ENCODE peak calls at places on chromosomes 16 and 17, in four cellular contexts. D, Z, B and C are unnamed samples.

GRCh38 chr16:6193718-6194117 is 1096.1 kb upstream of the EEF2KMT start:
- DNase-seq in D (no peak), Z (no peak), B (no peak), C (no peak)

GRCh38 chr17:82864721-82865240 is 25.0 kb upstream of the ZNF750 start:
- DNase-seq in D (no peak), Z (no peak), B (no peak), C (no peak)

GRCh38 chr17:62099532-62099931 is 34.5 kb upstream of the MED13 start:
- DNase-seq in D (no peak), Z (no peak), B (no peak), C (no peak)

GRCh38 chr16:24689128-24689527 is 40.3 kb upstream of the TNRC6A start:
- DNase-seq in D (no peak), Z (peak; percentile 45), B (peak; percentile 22), C (no peak)

GRCh38 chr16:75413951-75414350 is 19.4 kb downstream of the CFDP1 start:
- DNase-seq in D (no peak), Z (no peak), B (no peak), C (no peak)

GRCh38 chr16:1167276-1168107 is 14.6 kb downstream of the CACNA1H start:
- DNase-seq in D (no peak), Z (no peak), B (peak; percentile 47), C (no peak)

GRCh38 chr17:39002991-39003715 is 36.0 kb upstream of the FBXO47 start:
- DNase-seq in D (peak; percentile 86), Z (no peak), B (peak; percentile 66), C (no peak)

GRCh38 chr16:69176033-69176780 is 10.8 kb upstream of the SNTB2 start:
- DNase-seq in D (no peak), Z (no peak), B (no peak), C (no peak)

GRCh38 chr16:87002717-87003413 is 314.3 kb downstream of the C16orf95 start:
- DNase-seq in D (no peak), Z (no peak), B (no peak), C (no peak)

GRCh38 chr17:45428050-45428953 is 4.4 kb downstream of the ARHGAP27 start:
- DNase-seq in D (peak; percentile 64), Z (peak; percentile 87), B (peak; percentile 63), C (peak; percentile 90)

GRCh38 chr17:46971647-46972300 is 7.3 kb downstream of the RPRML start:
- DNase-seq in D (no peak), Z (no peak), B (no peak), C (no peak)

GRCh38 chr16:86680137-86680536 is 101.8 kb downstream of the FOXL1 start:
- DNase-seq in D (no peak), Z (no peak), B (no peak), C (no peak)

GRCh38 chr16:84718-85452 is 6.9 kb downstream of the MPG start:
- DNase-seq in D (peak; percentile 47), Z (peak; percentile 80), B (peak; percentile 67), C (no peak)

GRCh38 chr17:76753061-76753961 is 15.4 kb downstream of the MFSD11 start:
- DNase-seq in D (no peak), Z (no peak), B (no peak), C (no peak)
- TF ChIP-seq CTCF in D (no peak), Z (no peak), B (no peak), C (no peak)

DNA sequence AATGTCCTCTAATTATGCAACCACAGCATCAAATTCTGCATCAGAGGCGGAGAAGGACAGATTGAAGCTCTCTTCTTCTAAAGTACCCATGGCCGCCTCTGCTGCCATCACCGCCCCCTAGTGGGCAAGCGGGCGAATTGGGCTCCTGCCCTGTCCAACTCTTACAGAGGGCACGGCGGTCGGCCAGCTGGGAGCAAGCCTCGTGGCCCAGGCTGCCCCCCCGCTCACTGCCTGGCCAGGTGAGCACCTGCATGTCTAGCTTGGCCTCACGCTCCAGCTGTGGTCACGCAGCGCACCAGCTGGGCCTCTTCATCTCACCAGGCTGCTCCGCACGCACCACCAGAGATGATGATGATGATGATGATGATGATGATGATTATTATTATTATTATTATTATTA is 146.1 kb upstream of the TOM1L1 start:
- DNase-seq in D (no peak), Z (peak; percentile 12), B (no peak), C (no peak)
- TF ChIP-seq CTCF in D (no peak), Z (no peak), B (no peak), C (peak; percentile 33)

DNA sequence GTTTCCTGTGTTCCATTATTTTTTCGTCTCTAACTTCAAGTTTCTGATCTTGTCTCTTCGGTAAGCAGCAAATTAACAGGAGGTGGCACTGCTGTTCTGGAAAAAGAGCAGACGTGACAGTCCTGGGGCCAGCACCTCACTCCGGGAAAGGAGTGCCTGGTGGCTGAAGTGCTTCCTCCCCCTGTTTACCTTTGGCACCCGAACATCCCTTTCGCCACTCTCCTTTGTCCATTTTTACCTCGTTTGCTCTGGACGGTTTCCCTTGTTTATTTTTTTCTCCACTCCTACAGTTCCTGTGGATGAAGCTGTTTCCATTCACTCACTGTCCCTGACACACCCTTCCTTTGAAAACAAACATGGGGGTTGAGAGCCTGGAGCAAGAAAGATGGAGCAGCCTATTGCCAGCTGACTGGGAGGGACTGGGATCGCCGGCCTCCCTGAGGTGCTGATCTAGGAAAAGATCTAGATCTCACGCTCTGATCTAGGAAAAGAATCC is 12.6 kb downstream of the SAP30BP start:
- DNase-seq in D (no peak), Z (no peak), B (no peak), C (no peak)
- TF ChIP-seq CTCF in D (peak; percentile 52), Z (no peak), B (peak; percentile 57), C (no peak)

GRCh38 chr17:76048025-76048605 is 21.0 kb upstream of the EVPL start:
- DNase-seq in D (no peak), Z (no peak), B (no peak), C (no peak)
- TF ChIP-seq CTCF in D (no peak), Z (no peak), B (no peak), C (no peak)

GRCh38 chr16:27374231-27374793 is 27.7 kb upstream of the IL21R start:
- DNase-seq in D (no peak), Z (no peak), B (no peak), C (no peak)

GRCh38 chr16:27369806-27370205 is 32.2 kb upstream of the IL21R start:
- DNase-seq in D (no peak), Z (no peak), B (no peak), C (no peak)

GRCh38 chr16:27370318-27370717 is 31.7 kb upstream of the IL21R start:
- DNase-seq in D (no peak), Z (no peak), B (no peak), C (no peak)

GRCh38 chr16:27374794-27375499 is 27.0 kb upstream of the IL21R start:
- DNase-seq in D (peak; percentile 69), Z (peak; percentile 76), B (peak; percentile 55), C (peak; percentile 70)

DNA sequence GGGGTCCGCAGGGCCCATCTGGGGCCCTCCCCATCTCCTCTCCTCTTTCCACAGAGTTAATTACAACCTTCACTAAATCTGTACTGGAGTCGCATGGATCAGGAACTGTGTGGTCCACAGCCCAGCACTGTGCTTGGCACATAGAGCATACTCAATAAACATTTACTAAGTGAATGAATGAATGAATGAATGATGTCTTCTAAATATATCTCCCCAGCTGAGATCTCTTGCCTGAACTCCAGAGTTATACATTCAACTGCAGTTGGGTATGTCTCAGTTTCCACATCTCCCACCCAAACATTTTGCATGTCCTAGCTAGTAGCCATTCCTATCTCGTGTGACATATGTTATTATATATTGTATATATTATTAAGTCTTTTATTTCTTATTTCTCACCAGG is 28.7 kb upstream of the IL21R start:
- DNase-seq in D (no peak), Z (no peak), B (no peak), C (no peak)
- TF ChIP-seq CTCF in D (no peak), Z (no peak), B (no peak), C (no peak)

DNA sequence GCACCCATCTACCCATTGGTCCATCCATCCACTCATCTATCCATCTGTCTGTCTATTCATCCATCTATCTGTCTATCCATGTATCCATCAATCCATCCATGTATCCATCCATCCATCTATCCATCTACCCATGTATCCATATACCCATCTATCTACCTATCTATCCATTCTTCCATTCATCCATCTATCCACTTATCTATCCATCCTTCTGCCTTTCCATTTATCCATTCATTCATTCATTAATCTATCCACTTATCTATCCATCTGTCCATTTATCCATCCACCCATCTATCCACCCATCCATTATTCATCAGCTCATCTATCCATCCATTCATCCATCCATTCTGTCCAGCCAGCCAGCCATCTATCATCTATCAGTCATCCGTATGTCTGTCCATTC is 21.5 kb downstream of the TRIM25 start:
- DNase-seq in D (no peak), Z (no peak), B (no peak), C (no peak)
- TF ChIP-seq CTCF in D (no peak), Z (no peak), B (no peak), C (no peak)

GRCh38 chr16:49527621-49528020 is 154.0 kb downstream of the C16orf78 start:
- DNase-seq in D (no peak), Z (no peak), B (no peak), C (no peak)
- TF ChIP-seq CTCF in D (no peak), Z (no peak), B (no peak), C (no peak)